ENCODE peak calls at places on chromosomes 11 and 22, in nine cellular contexts. One of them, this sample, is unnamed.

GRCh38 chr22:35524966-35525686 is 15.5 kb upstream of the RASD2 start:
- DNase-seq in testis: peak
- DNase-seq in Caki2: no peak
- DNase-seq in epithelial cell of esophagus: no peak
- DNase-seq in nucleus accumbens: no peak
- DNase-seq in thoracic aorta: no peak
- DNase-seq in T-cell: no peak
- DNase-seq in neural crest cell: no peak
- DNase-seq in stimulated activated CD8-positive, alpha-beta memory T cell treated with anti-CD3 and anti-CD28 coated beads, Interleukin-7, amount 100 ng/mL, for 1 hour: no peak
- DNase-seq in this sample: no peak

GRCh38 chr11:122663764-122664163 is 8.2 kb downstream of the UBASH3B start:
- DNase-seq in T-cell: no peak
- DNase-seq in nucleus accumbens: no peak
- DNase-seq in testis: no peak
- DNase-seq in Caki2: no peak
- DNase-seq in epithelial cell of esophagus: no peak
- DNase-seq in stimulated activated CD8-positive, alpha-beta memory T cell treated with anti-CD3 and anti-CD28 coated beads, Interleukin-7, amount 100 ng/mL, for 1 hour: no peak
- DNase-seq in thoracic aorta: no peak
- DNase-seq in neural crest cell: no peak
- DNase-seq in this sample: no peak

GRCh38 chr11:69121621-69122336 is 34.0 kb upstream of the SMIM38 start:
- DNase-seq in thoracic aorta: no peak
- DNase-seq in Caki2: no peak
- DNase-seq in T-cell: no peak
- DNase-seq in testis: no peak
- DNase-seq in neural crest cell: no peak
- DNase-seq in nucleus accumbens: no peak
- DNase-seq in stimulated activated CD8-positive, alpha-beta memory T cell treated with anti-CD3 and anti-CD28 coated beads, Interleukin-7, amount 100 ng/mL, for 1 hour: no peak
- DNase-seq in epithelial cell of esophagus: no peak
- DNase-seq in this sample: no peak

GRCh38 chr11:29200776-29201574 is 815.9 kb downstream of the KCNA4 start:
- DNase-seq in epithelial cell of esophagus: peak
- DNase-seq in thoracic aorta: no peak
- DNase-seq in testis: no peak
- DNase-seq in neural crest cell: no peak
- DNase-seq in Caki2: no peak
- DNase-seq in stimulated activated CD8-positive, alpha-beta memory T cell treated with anti-CD3 and anti-CD28 coated beads, Interleukin-7, amount 100 ng/mL, for 1 hour: no peak
- DNase-seq in nucleus accumbens: no peak
- DNase-seq in T-cell: no peak
- DNase-seq in this sample: no peak

GRCh38 chr22:30245181-30245984 is 1.2 kb downstream of the LIF start:
- DNase-seq in Caki2: no peak
- DNase-seq in thoracic aorta: no peak
- DNase-seq in T-cell: no peak
- DNase-seq in nucleus accumbens: no peak
- DNase-seq in testis: no peak
- DNase-seq in epithelial cell of esophagus: no peak
- DNase-seq in neural crest cell: no peak
- DNase-seq in stimulated activated CD8-positive, alpha-beta memory T cell treated with anti-CD3 and anti-CD28 coated beads, Interleukin-7, amount 100 ng/mL, for 1 hour: no peak
- DNase-seq in this sample: peak

GRCh38 chr22:31080164-31080847 is 812 bp upstream of the SMTN start:
- DNase-seq in thoracic aorta: no peak
- DNase-seq in Caki2: no peak
- DNase-seq in testis: no peak
- DNase-seq in epithelial cell of esophagus: no peak
- DNase-seq in neural crest cell: no peak
- DNase-seq in nucleus accumbens: no peak
- DNase-seq in stimulated activated CD8-positive, alpha-beta memory T cell treated with anti-CD3 and anti-CD28 coated beads, Interleukin-7, amount 100 ng/mL, for 1 hour: no peak
- DNase-seq in T-cell: no peak
- DNase-seq in this sample: no peak

GRCh38 chr11:112881461-112881860 is 79.8 kb upstream of the NCAM1 start:
- DNase-seq in Caki2: no peak
- DNase-seq in testis: peak
- DNase-seq in T-cell: no peak
- DNase-seq in nucleus accumbens: peak
- DNase-seq in neural crest cell: peak
- DNase-seq in stimulated activated CD8-positive, alpha-beta memory T cell treated with anti-CD3 and anti-CD28 coated beads, Interleukin-7, amount 100 ng/mL, for 1 hour: no peak
- DNase-seq in epithelial cell of esophagus: peak
- DNase-seq in thoracic aorta: peak
- DNase-seq in this sample: peak

GRCh38 chr11:20080032-20080685 is 80.1 kb downstream of the DBX1 start:
- DNase-seq in epithelial cell of esophagus: no peak
- DNase-seq in nucleus accumbens: no peak
- DNase-seq in T-cell: no peak
- DNase-seq in Caki2: no peak
- DNase-seq in thoracic aorta: no peak
- DNase-seq in testis: no peak
- DNase-seq in stimulated activated CD8-positive, alpha-beta memory T cell treated with anti-CD3 and anti-CD28 coated beads, Interleukin-7, amount 100 ng/mL, for 1 hour: no peak
- DNase-seq in neural crest cell: no peak
- DNase-seq in this sample: no peak

GRCh38 chr11:119786431-119787073 is 57.6 kb upstream of the NECTIN1 start:
- DNase-seq in Caki2: no peak
- DNase-seq in epithelial cell of esophagus: no peak
- DNase-seq in testis: no peak
- DNase-seq in nucleus accumbens: no peak
- DNase-seq in stimulated activated CD8-positive, alpha-beta memory T cell treated with anti-CD3 and anti-CD28 coated beads, Interleukin-7, amount 100 ng/mL, for 1 hour: no peak
- DNase-seq in neural crest cell: no peak
- DNase-seq in T-cell: no peak
- DNase-seq in thoracic aorta: no peak
- DNase-seq in this sample: no peak

GRCh38 chr11:128603003-128603715 is 15.8 kb upstream of the ETS1 start:
- DNase-seq in T-cell: no peak
- DNase-seq in stimulated activated CD8-positive, alpha-beta memory T cell treated with anti-CD3 and anti-CD28 coated beads, Interleukin-7, amount 100 ng/mL, for 1 hour: no peak
- DNase-seq in Caki2: no peak
- DNase-seq in epithelial cell of esophagus: no peak
- DNase-seq in thoracic aorta: no peak
- DNase-seq in nucleus accumbens: no peak
- DNase-seq in neural crest cell: no peak
- DNase-seq in testis: no peak
- DNase-seq in this sample: no peak

GRCh38 chr22:39080993-39081513 is 4.0 kb downstream of the APOBEC3G start:
- DNase-seq in stimulated activated CD8-positive, alpha-beta memory T cell treated with anti-CD3 and anti-CD28 coated beads, Interleukin-7, amount 100 ng/mL, for 1 hour: no peak
- DNase-seq in Caki2: no peak
- DNase-seq in thoracic aorta: no peak
- DNase-seq in T-cell: no peak
- DNase-seq in epithelial cell of esophagus: no peak
- DNase-seq in nucleus accumbens: no peak
- DNase-seq in neural crest cell: no peak
- DNase-seq in testis: no peak
- DNase-seq in this sample: no peak

GRCh38 chr11:102111011-102111786 is 952 bp downstream of the YAP1 start:
- DNase-seq in Caki2: peak
- DNase-seq in nucleus accumbens: no peak
- DNase-seq in testis: peak
- DNase-seq in thoracic aorta: peak
- DNase-seq in neural crest cell: peak
- DNase-seq in stimulated activated CD8-positive, alpha-beta memory T cell treated with anti-CD3 and anti-CD28 coated beads, Interleukin-7, amount 100 ng/mL, for 1 hour: no peak
- DNase-seq in epithelial cell of esophagus: peak
- DNase-seq in T-cell: no peak
- DNase-seq in this sample: peak

GRCh38 chr11:110565690-110566336 is 136.1 kb downstream of the FDX1 start:
- DNase-seq in thoracic aorta: no peak
- DNase-seq in neural crest cell: no peak
- DNase-seq in Caki2: no peak
- DNase-seq in T-cell: no peak
- DNase-seq in testis: no peak
- DNase-seq in nucleus accumbens: no peak
- DNase-seq in stimulated activated CD8-positive, alpha-beta memory T cell treated with anti-CD3 and anti-CD28 coated beads, Interleukin-7, amount 100 ng/mL, for 1 hour: no peak
- DNase-seq in epithelial cell of esophagus: peak
- DNase-seq in this sample: no peak

GRCh38 chr22:27851974-27852713 is 50.6 kb upstream of the MN1 start:
- DNase-seq in stimulated activated CD8-positive, alpha-beta memory T cell treated with anti-CD3 and anti-CD28 coated beads, Interleukin-7, amount 100 ng/mL, for 1 hour: no peak
- DNase-seq in testis: peak
- DNase-seq in nucleus accumbens: no peak
- DNase-seq in neural crest cell: no peak
- DNase-seq in thoracic aorta: no peak
- DNase-seq in Caki2: no peak
- DNase-seq in T-cell: no peak
- DNase-seq in epithelial cell of esophagus: peak
- DNase-seq in this sample: no peak

GRCh38 chr11:73862971-73863370 is 13.7 kb downstream of the COA4 start:
- DNase-seq in neural crest cell: no peak
- DNase-seq in Caki2: no peak
- DNase-seq in testis: no peak
- DNase-seq in nucleus accumbens: no peak
- DNase-seq in epithelial cell of esophagus: no peak
- DNase-seq in stimulated activated CD8-positive, alpha-beta memory T cell treated with anti-CD3 and anti-CD28 coated beads, Interleukin-7, amount 100 ng/mL, for 1 hour: no peak
- DNase-seq in thoracic aorta: no peak
- DNase-seq in T-cell: no peak
- DNase-seq in this sample: no peak

GRCh38 chr22:42716649-42717127 is 4.0 kb downstream of the A4GALT start:
- DNase-seq in epithelial cell of esophagus: no peak
- DNase-seq in testis: no peak
- DNase-seq in Caki2: no peak
- DNase-seq in stimulated activated CD8-positive, alpha-beta memory T cell treated with anti-CD3 and anti-CD28 coated beads, Interleukin-7, amount 100 ng/mL, for 1 hour: no peak
- DNase-seq in thoracic aorta: no peak
- DNase-seq in nucleus accumbens: no peak
- DNase-seq in neural crest cell: no peak
- DNase-seq in T-cell: no peak
- DNase-seq in this sample: no peak

GRCh38 chr11:132586801-132587200 is 945.5 kb downstream of the OPCML start:
- DNase-seq in nucleus accumbens: no peak
- DNase-seq in testis: no peak
- DNase-seq in thoracic aorta: no peak
- DNase-seq in epithelial cell of esophagus: no peak
- DNase-seq in stimulated activated CD8-positive, alpha-beta memory T cell treated with anti-CD3 and anti-CD28 coated beads, Interleukin-7, amount 100 ng/mL, for 1 hour: no peak
- DNase-seq in T-cell: no peak
- DNase-seq in Caki2: no peak
- DNase-seq in neural crest cell: no peak
- DNase-seq in this sample: no peak